ENCODE peak calls at places on chromosomes 6 and 20, in eight cellular contexts. S is hepatocyte, M is HFF-Myc, K is T-helper 17 cell, Q is NCI-H1092 treated with DMSO at 0.1 percent for 48 hours, I is OCI-LY7, A is upper lobe of left lung, O is iPS-NIHi11. H is an unnamed sample.

GRCh38 chr20:31836853-31837608 is 8.4 kb downstream of the FOXS1 start:
- DNase-seq in S (no peak), M (no peak), K (no peak), Q (no peak), I (no peak), A (no peak), O (no peak), H (no peak)

GRCh38 chr20:53786071-53786444 is 192.4 kb upstream of the ZNF217 start:
- DNase-seq in S (no peak), M (no peak), K (no peak), Q (no peak), I (no peak), A (no peak), O (no peak), H (no peak)

GRCh38 chr20:48282591-48283228 is 497.4 kb upstream of the SULF2 start:
- DNase-seq in S (no peak), M (no peak), K (no peak), Q (no peak), I (peak; percentile 36), A (no peak), O (peak; percentile 39), H (no peak)

GRCh38 chr6:5998741-5999687 is 7.7 kb downstream of the NRN1 start:
- DNase-seq in S (no peak), M (no peak), K (no peak), Q (no peak), I (no peak), A (no peak), O (peak; percentile 38), H (no peak)

GRCh38 chr20:6993016-6993415 is 225.5 kb downstream of the BMP2 start:
- DNase-seq in S (peak; percentile 47), M (no peak), K (no peak), Q (no peak), I (no peak), A (no peak), O (no peak), H (no peak)

GRCh38 chr20:6827472-6827871 is 60.0 kb downstream of the BMP2 start:
- DNase-seq in S (no peak), M (no peak), K (no peak), Q (no peak), I (no peak), A (no peak), O (no peak), H (no peak)

GRCh38 chr20:9068232-9068781 is 580 bp upstream of the PLCB4 start:
- DNase-seq in S (peak; percentile 75), M (no peak), K (no peak), Q (peak; percentile 66), I (no peak), A (no peak), O (peak; percentile 85), H (peak; percentile 88)

GRCh38 chr6:34705241-34705640 is 8.7 kb upstream of the ILRUN start:
- DNase-seq in S (no peak), M (no peak), K (no peak), Q (no peak), I (no peak), A (no peak), O (no peak), H (no peak)

H was measured in islet precursor cell.